ENCODE peak calls at places on chromosomes 7 and 10, in six cellular contexts. G is K562, W is GM12891, I is H1, Z is HepG2, H is GM12878. Q is an unnamed sample.

GRCh38 chr7:74027683-74028320 is at the start of gene ELN:
- DNase-seq in W (no peak), H (no peak), G (no peak), Z (no peak), I (no peak), Q (no peak)

GRCh38 chr10:80542053-80542452 is 4.4 kb downstream of the SH2D4B start:
- DNase-seq in H (no peak), I (peak; percentile 14), G (no peak), Z (peak; percentile 23), W (no peak), Q (no peak)

GRCh38 chr10:25063157-25063556 is 46.7 kb downstream of the THNSL1 start:
- DNase-seq in G (no peak), W (no peak), I (no peak), Z (no peak), H (no peak), Q (no peak)

GRCh38 chr10:27072436-27073114 is 27.7 kb downstream of the ANKRD26 start:
- DNase-seq in H (no peak), W (no peak), G (peak; percentile 14), Z (no peak), I (peak; percentile 65), Q (no peak)

GRCh38 chr10:119268871-119269506 is 61.6 kb downstream of the GRK5 start:
- DNase-seq in W (peak; percentile 58), G (no peak), H (peak; percentile 78), I (no peak), Z (no peak), Q (peak; percentile 65)

GRCh38 chr7:143452495-143452894 is 9.2 kb downstream of the TAS2R60 start:
- DNase-seq in H (no peak), G (no peak), Z (no peak), I (no peak), W (no peak), Q (no peak)

GRCh38 chr7:80154656-80155325 is 20.2 kb downstream of the GNAI1 start:
- DNase-seq in Z (no peak), G (no peak), H (no peak), I (no peak), W (no peak), Q (no peak)

GRCh38 chr7:154906201-154906600 is 96.7 kb downstream of the PAXIP1 start:
- DNase-seq in H (no peak), G (no peak), W (no peak), I (no peak), Z (no peak), Q (no peak)

GRCh38 chr7:6279341-6279740 is 6.9 kb upstream of the CYTH3 start:
- DNase-seq in W (no peak), H (no peak), I (no peak), G (no peak), Z (peak; percentile 37), Q (no peak)

GRCh38 chr7:123533929-123534382 is 439 bp downstream of the IQUB start:
- DNase-seq in Z (no peak), W (no peak), H (no peak), G (no peak), I (no peak), Q (no peak)

GRCh38 chr7:106384373-106384772 is 99.6 kb upstream of the NAMPT start:
- DNase-seq in H (no peak), G (no peak), Z (no peak), W (no peak), I (no peak), Q (no peak)
- TF ChIP-seq POLR2A in H (no peak), G (no peak), Z (no peak), W (no peak), I (no peak), Q (no peak)

GRCh38 chr10:72048450-72049124 is 39.8 kb downstream of the SPOCK2 start:
- DNase-seq in I (peak; percentile 97), H (peak; percentile 81), G (peak; percentile 92), W (peak; percentile 78), Z (peak; percentile 89), Q (peak; percentile 70)
- TF ChIP-seq TAF1 in I (peak; percentile 24), H (no peak), G (no peak), W (no peak), Z (no peak), Q (no peak)

GRCh38 chr7:26397786-26398435 is 106.2 kb downstream of the SNX10 start:
- DNase-seq in W (peak; percentile 36), Z (no peak), G (peak; percentile 47), I (peak; percentile 75), H (no peak), Q (peak; percentile 43)
- TF ChIP-seq POLR2AphosphoS5 in W (no peak), Z (no peak), G (no peak), I (no peak), H (no peak), Q (no peak)

DNA sequence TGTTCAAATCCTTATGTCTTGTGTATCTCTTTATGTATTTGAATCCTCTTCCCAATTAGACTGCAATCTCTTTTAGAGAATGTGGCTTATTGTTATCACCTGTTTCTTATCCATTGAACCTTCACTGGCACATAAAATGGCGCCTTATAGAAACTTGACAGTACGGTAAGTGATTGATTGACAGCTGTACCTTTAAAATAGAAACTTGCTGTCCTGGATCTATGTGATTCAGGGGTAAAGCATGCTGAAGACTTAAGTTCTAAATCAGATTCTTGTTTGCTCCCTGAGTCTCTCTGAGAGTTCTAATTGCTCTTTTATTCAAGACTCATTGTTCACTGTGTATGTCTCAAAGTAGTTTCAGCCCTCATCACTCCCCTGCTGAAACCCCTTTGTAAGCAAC is 91.3 kb downstream of the CACNB2 start:
- DNase-seq in W (no peak), Z (no peak), I (no peak), H (no peak), G (no peak), Q (no peak)
- TF ChIP-seq POLR2A in W (no peak), Z (no peak), I (no peak), H (no peak), G (no peak), Q (no peak)

DNA sequence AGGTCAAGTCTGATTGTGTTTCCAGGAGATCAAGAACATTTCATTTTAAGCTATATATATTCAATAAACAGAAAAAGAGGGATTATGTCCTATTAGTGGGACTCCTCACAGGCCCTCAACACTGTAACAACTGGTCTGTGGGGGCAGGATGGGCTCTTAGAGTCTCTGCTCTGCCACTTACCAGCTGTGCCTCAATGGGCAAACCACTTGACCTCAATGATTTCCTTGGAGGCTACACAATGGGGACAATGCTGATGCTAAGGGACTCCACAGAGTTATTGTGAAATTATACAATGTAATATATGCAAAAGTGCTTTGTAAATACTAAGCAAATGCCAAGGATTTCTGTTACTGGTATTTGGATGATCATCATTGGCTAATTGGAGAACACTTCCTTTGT is 33.2 kb upstream of the MXI1 start:
- DNase-seq in I (peak; percentile 42), G (no peak), W (no peak), Z (no peak), H (no peak), Q (no peak)
- TF ChIP-seq TAF1 in I (no peak), G (no peak), W (no peak), Z (no peak), H (no peak), Q (no peak)

GRCh38 chr7:16933296-16934248 is 51.8 kb upstream of the AGR3 start:
- DNase-seq in I (no peak), W (no peak), G (no peak), H (no peak), Z (no peak), Q (no peak)
- TF ChIP-seq POLR2AphosphoS5 in I (no peak), W (no peak), G (no peak), H (no peak), Z (no peak), Q (no peak)

GRCh38 chr10:102421645-102422585 is 1.3 kb downstream of the FBXL15 start:
- DNase-seq in H (no peak), G (peak; percentile 58), I (peak; percentile 64), W (no peak), Z (peak; percentile 28), Q (no peak)
- TF ChIP-seq POLR2A in H (no peak), G (peak; percentile 51), I (peak; percentile 27), W (no peak), Z (no peak), Q (no peak)

GRCh38 chr10:36817898-36818297 is 307.5 kb upstream of the ANKRD30A start:
- DNase-seq in H (no peak), W (no peak), G (no peak), Z (no peak), I (no peak), Q (no peak)
- TF ChIP-seq TAF1 in H (no peak), W (no peak), G (no peak), Z (no peak), I (no peak), Q (no peak)